ENCODE peak calls at places on chromosomes 13 and 19, in nine cellular contexts. W is mesenchymal stem cell; J is CD8-positive, alpha-beta memory T cell; T is A172; C is stimulated activated CD8-positive, alpha-beta memory T cell treated with anti-CD3 and anti-CD28 coated beads, Interleukin-15, amount 100 ng/mL, for 4 hours; P is thoracic aorta; I is H9; L is GF-D8; K is Calu3. B is an unnamed sample.

GRCh38 chr13:48653074-48654054 is at the start of gene CYSLTR2:
- DNase-seq in W (peak), J (peak), T (peak), C (no peak), P (no peak), I (no peak), L (peak), K (no peak), B (no peak)

GRCh38 chr13:112771877-112772538 is 82.2 kb downstream of the ATP11A start:
- DNase-seq in W (no peak), J (no peak), T (no peak), C (no peak), P (no peak), I (no peak), L (no peak), K (peak), B (no peak)

GRCh38 chr19:40589723-40590429 is 11.3 kb upstream of the LTBP4 start:
- DNase-seq in W (no peak), J (no peak), T (no peak), C (no peak), P (no peak), I (no peak), L (no peak), K (no peak), B (no peak)

GRCh38 chr13:112616586-112617381 is 28.8 kb upstream of the TUBGCP3 start:
- DNase-seq in W (peak), J (no peak), T (peak), C (no peak), P (no peak), I (peak), L (peak), K (peak), B (no peak)

GRCh38 chr19:32651729-32652140 is 23.2 kb downstream of the ANKRD27 start:
- DNase-seq in W (no peak), J (no peak), T (no peak), C (no peak), P (no peak), I (peak), L (no peak), K (no peak), B (no peak)

GRCh38 chr19:35752746-35753350 is 4.0 kb downstream of the HSPB6 start:
- DNase-seq in W (no peak), J (no peak), T (no peak), C (no peak), P (no peak), I (no peak), L (no peak), K (no peak), B (no peak)

GRCh38 chr19:8396563-8397203 is 6.5 kb downstream of the RAB11B start:
- DNase-seq in W (peak), J (peak), T (peak), C (peak), P (no peak), I (peak), L (no peak), K (peak), B (no peak)

GRCh38 chr19:1621021-1621420 is 15.8 kb upstream of the UQCR11 start:
- DNase-seq in W (no peak), J (no peak), T (no peak), C (no peak), P (no peak), I (no peak), L (no peak), K (no peak), B (no peak)

GRCh38 chr19:14366529-14366928 is 14.7 kb upstream of the ADGRE5 start:
- DNase-seq in W (peak), J (peak), T (peak), C (peak), P (peak), I (peak), L (no peak), K (peak), B (no peak)

GRCh38 chr19:51200071-51200470 is 24.8 kb upstream of the CD33 start:
- DNase-seq in W (no peak), J (no peak), T (no peak), C (no peak), P (no peak), I (no peak), L (no peak), K (no peak), B (no peak)

GRCh38 chr13:87622921-87623320 is 48.2 kb upstream of the SLITRK5 start:
- DNase-seq in W (no peak), J (no peak), T (no peak), C (no peak), P (no peak), I (no peak), L (no peak), K (no peak), B (no peak)

GRCh38 chr13:41649659-41650058 is 192.3 kb downstream of the RGCC start:
- DNase-seq in W (peak), J (no peak), T (no peak), C (no peak), P (no peak), I (no peak), L (no peak), K (no peak), B (no peak)

GRCh38 chr13:40470665-40471064 is 195.8 kb downstream of the FOXO1 start:
- DNase-seq in W (no peak), J (no peak), T (no peak), C (no peak), P (peak), I (no peak), L (no peak), K (no peak), B (peak)

GRCh38 chr19:5480427-5480836 is 25.2 kb downstream of the ZNRF4 start:
- DNase-seq in W (peak), J (no peak), T (no peak), C (no peak), P (no peak), I (peak), L (no peak), K (peak), B (no peak)

GRCh38 chr13:41311607-41312500 is 787 bp downstream of the NAA16 start:
- DNase-seq in W (peak), J (peak), T (peak), C (peak), P (peak), I (no peak), L (peak), K (peak), B (peak)

GRCh38 chr19:1396768-1397679 is 4.3 kb downstream of the GAMT start:
- DNase-seq in W (no peak), J (no peak), T (no peak), C (no peak), P (no peak), I (no peak), L (no peak), K (no peak), B (no peak)

GRCh38 chr19:16594131-16594586 is 21.9 kb upstream of the SLC35E1 start:
- DNase-seq in W (no peak), J (no peak), T (no peak), C (no peak), P (no peak), I (no peak), L (peak), K (no peak), B (no peak)

GRCh38 chr19:29714953-29715694 is at the start of gene C19orf12:
- DNase-seq in W (peak), J (peak), T (peak), C (no peak), P (no peak), I (no peak), L (no peak), K (peak), B (peak)

GRCh38 chr13:25668345-25668744 is 296.6 kb downstream of the ATP8A2 start:
- DNase-seq in W (no peak), J (no peak), T (no peak), C (no peak), P (no peak), I (no peak), L (no peak), K (no peak), B (no peak)

GRCh38 chr13:79549355-79550106 is 68.6 kb downstream of the NDFIP2 start:
- DNase-seq in W (peak), J (no peak), T (no peak), C (no peak), P (no peak), I (no peak), L (no peak), K (no peak), B (no peak)

GRCh38 chr13:70923863-70924752 is 815.9 kb upstream of the KLHL1 start:
- DNase-seq in W (no peak), J (no peak), T (no peak), C (no peak), P (no peak), I (peak), L (no peak), K (no peak), B (no peak)

GRCh38 chr13:35356572-35356971 is 119.9 kb downstream of the MAB21L1 start:
- DNase-seq in W (no peak), J (no peak), T (no peak), C (no peak), P (no peak), I (no peak), L (peak), K (no peak), B (no peak)

GRCh38 chr19:49331616-49332055 is 3.6 kb upstream of the CD37 start:
- DNase-seq in W (peak), J (peak), T (peak), C (peak), P (no peak), I (peak), L (no peak), K (peak), B (no peak)

GRCh38 chr13:25733696-25734435 is 317.9 kb downstream of the SHISA2 start:
- DNase-seq in W (no peak), J (no peak), T (peak), C (no peak), P (no peak), I (no peak), L (no peak), K (no peak), B (no peak)

GRCh38 chr13:69050696-69051095 is 1056.9 kb upstream of the ATXN8OS start:
- DNase-seq in W (no peak), J (no peak), T (no peak), C (no peak), P (no peak), I (no peak), L (no peak), K (no peak), B (no peak)

GRCh38 chr13:89695343-89696257 is 1651.9 kb upstream of the MIR17HG start:
- DNase-seq in W (peak), J (no peak), T (peak), C (no peak), P (no peak), I (peak), L (no peak), K (peak), B (no peak)

GRCh38 chr19:6210091-6210490 is 69.7 kb downstream of the MLLT1 start:
- DNase-seq in W (no peak), J (no peak), T (no peak), C (no peak), P (no peak), I (no peak), L (no peak), K (no peak), B (no peak)

GRCh38 chr19:55012294-55012693 is 25.8 kb downstream of the GP6 start:
- DNase-seq in W (no peak), J (no peak), T (no peak), C (no peak), P (no peak), I (no peak), L (no peak), K (no peak), B (no peak)

GRCh38 chr19:7869453-7869909 is 4.7 kb downstream of the PRR36 start:
- DNase-seq in W (peak), J (peak), T (no peak), C (peak), P (no peak), I (peak), L (no peak), K (peak), B (no peak)

GRCh38 chr19:43751466-43752220 is 3.1 kb downstream of the SMG9 start:
- DNase-seq in W (peak), J (no peak), T (no peak), C (no peak), P (no peak), I (no peak), L (no peak), K (no peak), B (no peak)

GRCh38 chr13:114200673-114201005 is 21.6 kb downstream of the CFAP97D2 start:
- DNase-seq in W (no peak), J (no peak), T (no peak), C (no peak), P (no peak), I (no peak), L (no peak), K (no peak), B (no peak)

GRCh38 chr19:3767050-3767449 is 4.6 kb downstream of the MRPL54 start:
- DNase-seq in W (no peak), J (no peak), T (no peak), C (no peak), P (no peak), I (no peak), L (no peak), K (no peak), B (no peak)

GRCh38 chr19:14492756-14493337 is 3.1 kb downstream of the GIPC1 start:
- DNase-seq in W (no peak), J (no peak), T (no peak), C (no peak), P (no peak), I (no peak), L (no peak), K (no peak), B (no peak)

GRCh38 chr13:110719036-110719710 is 5.7 kb downstream of the ING1 start:
- DNase-seq in W (no peak), J (no peak), T (no peak), C (no peak), P (no peak), I (no peak), L (no peak), K (no peak), B (no peak)

B was measured in tibial artery.